ENCODE peak calls at places on chromosome 11, in five cellular contexts. One of them, this sample, is unnamed.

GRCh38 chr11:86174101-86175046 is 70.2 kb upstream of the EED start:
- DNase-seq in right cardiac atrium: peak; percentile 94
- DNase-seq in body of pancreas: peak; percentile 68
- DNase-seq in posterior cingulate gyrus: no peak
- DNase-seq in H7: no peak
- DNase-seq in this sample: peak; percentile 86

GRCh38 chr11:111206472-111206871 is 39.1 kb upstream of the POU2AF2 start:
- DNase-seq in right cardiac atrium: no peak
- DNase-seq in body of pancreas: no peak
- DNase-seq in H7: no peak
- DNase-seq in posterior cingulate gyrus: no peak
- DNase-seq in this sample: no peak

GRCh38 chr11:29324328-29324727 is 692.5 kb downstream of the KCNA4 start:
- DNase-seq in body of pancreas: no peak
- DNase-seq in posterior cingulate gyrus: no peak
- DNase-seq in H7: no peak
- DNase-seq in right cardiac atrium: no peak
- DNase-seq in this sample: no peak

GRCh38 chr11:16049611-16050010 is 306.7 kb downstream of the SOX6 start:
- DNase-seq in H7: peak; percentile 9
- DNase-seq in body of pancreas: no peak
- DNase-seq in right cardiac atrium: no peak
- DNase-seq in posterior cingulate gyrus: no peak
- DNase-seq in this sample: no peak

GRCh38 chr11:76888989-76889388 is 28.3 kb downstream of the ACER3 start:
- DNase-seq in H7: no peak
- DNase-seq in posterior cingulate gyrus: no peak
- DNase-seq in body of pancreas: no peak
- DNase-seq in right cardiac atrium: no peak
- DNase-seq in this sample: no peak

GRCh38 chr11:85947431-85948272 is 92.5 kb downstream of the CCDC83 start:
- DNase-seq in posterior cingulate gyrus: no peak
- DNase-seq in body of pancreas: peak; percentile 54
- DNase-seq in right cardiac atrium: no peak
- DNase-seq in H7: no peak
- DNase-seq in this sample: no peak

GRCh38 chr11:46119352-46120216 is 1.7 kb downstream of the PHF21A start:
- DNase-seq in H7: peak; percentile 72
- DNase-seq in body of pancreas: peak; percentile 64
- DNase-seq in right cardiac atrium: peak; percentile 44
- DNase-seq in posterior cingulate gyrus: no peak
- DNase-seq in this sample: no peak

GRCh38 chr11:114036156-114036811 is 23.2 kb upstream of the ZBTB16 start:
- DNase-seq in H7: peak; percentile 94
- DNase-seq in posterior cingulate gyrus: peak; percentile 68
- DNase-seq in right cardiac atrium: peak; percentile 88
- DNase-seq in body of pancreas: peak; percentile 88
- DNase-seq in this sample: peak; percentile 94

GRCh38 chr11:57473208-57473930 is 13.0 kb downstream of the RTN4RL2 start:
- DNase-seq in posterior cingulate gyrus: no peak
- DNase-seq in H7: peak; percentile 71
- DNase-seq in body of pancreas: no peak
- DNase-seq in right cardiac atrium: no peak
- DNase-seq in this sample: no peak

GRCh38 chr11:78801161-78801884 is 226.7 kb upstream of the NARS2 start:
- DNase-seq in H7: no peak
- DNase-seq in body of pancreas: peak; percentile 80
- DNase-seq in posterior cingulate gyrus: no peak
- DNase-seq in right cardiac atrium: peak; percentile 46
- DNase-seq in this sample: no peak

GRCh38 chr11:75145196-75145971 is 5.5 kb upstream of the SLCO2B1 start:
- DNase-seq in body of pancreas: no peak
- DNase-seq in H7: peak; percentile 45
- DNase-seq in posterior cingulate gyrus: no peak
- DNase-seq in right cardiac atrium: no peak
- DNase-seq in this sample: no peak

GRCh38 chr11:30552839-30553238 is 33.3 kb downstream of the MPPED2 start:
- DNase-seq in posterior cingulate gyrus: no peak
- DNase-seq in H7: no peak
- DNase-seq in body of pancreas: no peak
- DNase-seq in right cardiac atrium: no peak
- DNase-seq in this sample: no peak

GRCh38 chr11:27857588-27857987 is 157.3 kb upstream of the BDNF start:
- DNase-seq in body of pancreas: no peak
- DNase-seq in posterior cingulate gyrus: no peak
- DNase-seq in right cardiac atrium: no peak
- DNase-seq in H7: no peak
- DNase-seq in this sample: no peak

GRCh38 chr11:3205261-3206127 is 13.1 kb downstream of the MRGPRG start:
- DNase-seq in body of pancreas: no peak
- DNase-seq in right cardiac atrium: peak; percentile 3
- DNase-seq in posterior cingulate gyrus: no peak
- DNase-seq in H7: peak; percentile 35
- DNase-seq in this sample: no peak

GRCh38 chr11:18650859-18651557 is 16.9 kb upstream of the SPTY2D1 start:
- DNase-seq in H7: peak; percentile 73
- DNase-seq in posterior cingulate gyrus: no peak
- DNase-seq in right cardiac atrium: no peak
- DNase-seq in body of pancreas: peak; percentile 69
- DNase-seq in this sample: no peak

GRCh38 chr11:43685483-43685882 is 4.9 kb downstream of the HSD17B12 start:
- DNase-seq in right cardiac atrium: no peak
- DNase-seq in posterior cingulate gyrus: no peak
- DNase-seq in body of pancreas: no peak
- DNase-seq in H7: no peak
- DNase-seq in this sample: no peak

GRCh38 chr11:110085255-110085838 is 7.8 kb upstream of the ZC3H12C start:
- DNase-seq in right cardiac atrium: no peak
- DNase-seq in posterior cingulate gyrus: no peak
- DNase-seq in H7: no peak
- DNase-seq in body of pancreas: no peak
- DNase-seq in this sample: no peak

GRCh38 chr11:298406-299065 is 790 bp downstream of the IFITM5 start:
- DNase-seq in right cardiac atrium: peak; percentile 17
- DNase-seq in body of pancreas: peak; percentile 71
- DNase-seq in posterior cingulate gyrus: peak; percentile 23
- DNase-seq in H7: peak; percentile 59
- DNase-seq in this sample: peak; percentile 37

GRCh38 chr11:125162743-125163142 is 1.8 kb upstream of the PKNOX2 start:
- DNase-seq in posterior cingulate gyrus: no peak
- DNase-seq in H7: peak; percentile 68
- DNase-seq in right cardiac atrium: no peak
- DNase-seq in body of pancreas: no peak
- DNase-seq in this sample: no peak

GRCh38 chr11:99271527-99271926 is 250.8 kb downstream of the CNTN5 start:
- DNase-seq in posterior cingulate gyrus: no peak
- DNase-seq in body of pancreas: no peak
- DNase-seq in H7: no peak
- DNase-seq in right cardiac atrium: no peak
- DNase-seq in this sample: no peak

GRCh38 chr11:975824-976223 is 50.2 kb downstream of the AP2A2 start:
- DNase-seq in right cardiac atrium: no peak
- DNase-seq in posterior cingulate gyrus: peak; percentile 67
- DNase-seq in body of pancreas: no peak
- DNase-seq in H7: peak; percentile 93
- DNase-seq in this sample: peak; percentile 55

GRCh38 chr11:122076721-122077120 is 39.3 kb downstream of the BLID start:
- DNase-seq in posterior cingulate gyrus: no peak
- DNase-seq in H7: no peak
- DNase-seq in body of pancreas: no peak
- DNase-seq in right cardiac atrium: no peak
- DNase-seq in this sample: no peak

GRCh38 chr11:44731685-44732411 is 5.1 kb downstream of the TSPAN18 start:
- DNase-seq in body of pancreas: no peak
- DNase-seq in H7: no peak
- DNase-seq in right cardiac atrium: peak; percentile 36
- DNase-seq in posterior cingulate gyrus: no peak
- DNase-seq in this sample: no peak